ENCODE peak calls at places on chromosomes 11 and 22, in four cellular contexts. Z is left cardiac atrium; G is CD8-positive, alpha-beta memory T cell; K is activated T-helper 9 cell treated with anti-CD3 and anti-CD28 coated beads, Interleukin-2, amount 50 U/mL, for 16 hours. B is an unnamed sample.

GRCh38 chr11:91717169-91717568 is 507.4 kb upstream of the FAT3 start:
- DNase-seq in Z (no peak), G (no peak), K (no peak), B (no peak)

GRCh38 chr11:125382211-125382807 is 113.8 kb downstream of the FEZ1 start:
- DNase-seq in Z (no peak), G (no peak), K (no peak), B (no peak)

GRCh38 chr11:70205049-70205725 is 2.1 kb downstream of the FADD start:
- DNase-seq in Z (no peak), G (no peak), K (no peak), B (no peak)

GRCh38 chr11:62880231-62880802 is 379 bp upstream of the SLC3A2 start:
- DNase-seq in Z (peak), G (no peak), K (peak), B (no peak)

GRCh38 chr11:18384157-18384641 is 10.2 kb upstream of the LDHA start:
- DNase-seq in Z (peak), G (no peak), K (no peak), B (no peak)

GRCh38 chr11:126990716-126991480 is 9.7 kb downstream of the KIRREL3 start:
- DNase-seq in Z (no peak), G (no peak), K (no peak), B (no peak)

GRCh38 chr11:72333657-72334056 is 89.7 kb upstream of the PHOX2A start:
- DNase-seq in Z (no peak), G (no peak), K (no peak), B (no peak)

GRCh38 chr22:46762238-46763050 is at the start of gene TBC1D22A:
- DNase-seq in Z (peak), G (peak), K (peak), B (peak)

GRCh38 chr22:50228366-50228765 is 16.5 kb downstream of the TUBGCP6 start:
- DNase-seq in Z (no peak), G (no peak), K (no peak), B (no peak)

GRCh38 chr22:31177420-31178162 is 17.6 kb downstream of the RNF185 start:
- DNase-seq in Z (no peak), G (no peak), K (no peak), B (no peak)

GRCh38 chr11:94823127-94823732 is 55.1 kb downstream of the AMOTL1 start:
- DNase-seq in Z (no peak), G (no peak), K (no peak), B (no peak)

GRCh38 chr11:126148317-126148716 is 63.1 kb downstream of the RPUSD4 start:
- DNase-seq in Z (no peak), G (no peak), K (no peak), B (no peak)

GRCh38 chr11:102513869-102514268 is 16.7 kb downstream of the MMP7 start:
- DNase-seq in Z (no peak), G (no peak), K (no peak), B (no peak)

GRCh38 chr11:111001986-111002616 is 243.4 kb upstream of the POU2AF2 start:
- DNase-seq in Z (no peak), G (no peak), K (no peak), B (no peak)

GRCh38 chr11:68505596-68505995 is 45.0 kb downstream of the PPP6R3 start:
- DNase-seq in Z (no peak), G (no peak), K (no peak), B (no peak)

GRCh38 chr22:30127749-30128166 is 47.5 kb downstream of the HORMAD2 start:
- DNase-seq in Z (no peak), G (no peak), K (no peak), B (no peak)

GRCh38 chr22:44594951-44595350 is 96.9 kb upstream of the RTL6 start:
- DNase-seq in Z (no peak), G (no peak), K (no peak), B (no peak)

GRCh38 chr11:133228406-133229330 is 303.6 kb downstream of the OPCML start:
- DNase-seq in Z (peak), G (no peak), K (no peak), B (no peak)

GRCh38 chr11:116215471-116216113 is 557.2 kb downstream of the BUD13 start:
- DNase-seq in Z (no peak), G (no peak), K (no peak), B (no peak)

GRCh38 chr22:29302402-29302680 is 4.1 kb upstream of the GAS2L1 start:
- DNase-seq in Z (no peak), G (no peak), K (no peak), B (no peak)

GRCh38 chr11:92048415-92048814 is 176.2 kb upstream of the FAT3 start:
- DNase-seq in Z (no peak), G (no peak), K (no peak), B (no peak)

GRCh38 chr22:27476729-27477128 is 324.8 kb downstream of the MN1 start:
- DNase-seq in Z (no peak), G (no peak), K (no peak), B (no peak)

GRCh38 chr22:20316217-20316843 is 3.5 kb downstream of the DGCR6L start:
- DNase-seq in Z (no peak), G (no peak), K (no peak), B (no peak)

GRCh38 chr11:92259861-92260260 is 35.2 kb downstream of the FAT3 start:
- DNase-seq in Z (no peak), G (no peak), K (no peak), B (no peak)

GRCh38 chr11:97345031-97345430 is 955.2 kb downstream of the JRKL start:
- DNase-seq in Z (no peak), G (no peak), K (no peak), B (no peak)

GRCh38 chr11:88886796-88887195 is 179.0 kb downstream of the GRM5 start:
- DNase-seq in Z (no peak), G (peak), K (no peak), B (no peak)

GRCh38 chr11:2912498-2912897 is 16.7 kb downstream of the PHLDA2 start:
- DNase-seq in Z (no peak), G (no peak), K (no peak), B (no peak)

GRCh38 chr11:120344302-120345004 is 8.2 kb downstream of the ARHGEF12 start:
- DNase-seq in Z (no peak), G (peak), K (no peak), B (peak)